ENCODE peak calls at places on chromosomes 7 and 10, in six cellular contexts. Y is activated naive CD4-positive, alpha-beta T cell; T is substantia nigra; N is iPS-NIHi11; P is stimulated activated CD8-positive, alpha-beta memory T cell treated with anti-CD3 and anti-CD28 coated beads, Interleukin-15, amount 100 ng/mL, for 24 hours; H is activated T-cell treated with anti-CD3 and anti-CD28 coated beads for 1 hour. A is an unnamed sample.

GRCh38 chr7:21076054-21076453 is 289.4 kb upstream of the SP8 start:
- DNase-seq in Y (no peak), T (no peak), N (peak), P (no peak), H (no peak), A (no peak)

GRCh38 chr10:93267521-93267920 is 193.8 kb downstream of the CYP26A1 start:
- DNase-seq in Y (no peak), T (no peak), N (no peak), P (no peak), H (no peak), A (no peak)

GRCh38 chr10:29668628-29669027 is 33.9 kb upstream of the SVIL start:
- DNase-seq in Y (no peak), T (no peak), N (no peak), P (no peak), H (no peak), A (no peak)

GRCh38 chr7:155921804-155922506 is 109.7 kb upstream of the SHH start:
- DNase-seq in Y (no peak), T (no peak), N (peak), P (no peak), H (no peak), A (peak)

GRCh38 chr7:75617634-75618234 is 121.0 kb downstream of the HIP1 start:
- DNase-seq in Y (peak), T (peak), N (no peak), P (peak), H (peak), A (no peak)

GRCh38 chr10:101388671-101389276 is 34.8 kb downstream of the BTRC start:
- DNase-seq in Y (no peak), T (no peak), N (no peak), P (no peak), H (no peak), A (no peak)

GRCh38 chr7:84091318-84091717 is 103.3 kb downstream of the SEMA3A start:
- DNase-seq in Y (no peak), T (no peak), N (no peak), P (no peak), H (no peak), A (no peak)

GRCh38 chr10:80131499-80131901 is 1.0 kb upstream of the PLAC9 start:
- DNase-seq in Y (no peak), T (no peak), N (peak), P (no peak), H (no peak), A (peak)

GRCh38 chr10:50648089-50648934 is 24.6 kb upstream of the SGMS1 start:
- DNase-seq in Y (no peak), T (no peak), N (no peak), P (no peak), H (no peak), A (no peak)

GRCh38 chr7:42192851-42193456 is 44.1 kb downstream of the GLI3 start:
- DNase-seq in Y (no peak), T (no peak), N (peak), P (no peak), H (no peak), A (peak)

GRCh38 chr7:77354484-77354883 is 61.7 kb downstream of the GSAP start:
- DNase-seq in Y (no peak), T (no peak), N (no peak), P (no peak), H (no peak), A (no peak)

GRCh38 chr10:124737708-124738107 is 6.5 kb downstream of the FAM53B start:
- DNase-seq in Y (no peak), T (no peak), N (no peak), P (no peak), H (no peak), A (no peak)

GRCh38 chr10:75297021-75297599 is 61.4 kb upstream of the COMTD1 start:
- DNase-seq in Y (no peak), T (no peak), N (no peak), P (no peak), H (no peak), A (peak)